ENCODE peak calls at places on chromosomes 3 and 15, in nine cellular contexts. One of them, this sample, is unnamed.

GRCh38 chr15:70055601-70056051 is 42.1 kb downstream of the TLE3 start:
- DNase-seq in H1: no peak
- DNase-seq in stomach: no peak
- DNase-seq in K562: peak
- DNase-seq in sigmoid colon: no peak
- DNase-seq in GM12891: no peak
- DNase-seq in transverse colon: no peak
- DNase-seq in spleen: peak
- DNase-seq in GM12878: no peak
- DNase-seq in this sample: no peak

GRCh38 chr3:141076026-141076797 is 25.1 kb downstream of the SPSB4 start:
- DNase-seq in GM12891: no peak
- DNase-seq in K562: no peak
- DNase-seq in spleen: no peak
- DNase-seq in transverse colon: no peak
- DNase-seq in H1: no peak
- DNase-seq in GM12878: no peak
- DNase-seq in sigmoid colon: peak
- DNase-seq in stomach: peak
- DNase-seq in this sample: no peak

GRCh38 chr3:83033123-83033522 is 1271.7 kb upstream of the GBE1 start:
- DNase-seq in GM12891: no peak
- DNase-seq in sigmoid colon: no peak
- DNase-seq in stomach: no peak
- DNase-seq in H1: no peak
- DNase-seq in K562: no peak
- DNase-seq in transverse colon: no peak
- DNase-seq in spleen: no peak
- DNase-seq in GM12878: no peak
- DNase-seq in this sample: no peak

GRCh38 chr3:27200721-27201434 is 168.3 kb downstream of the NEK10 start:
- DNase-seq in K562: no peak
- DNase-seq in stomach: no peak
- DNase-seq in sigmoid colon: no peak
- DNase-seq in transverse colon: no peak
- DNase-seq in GM12891: no peak
- DNase-seq in H1: no peak
- DNase-seq in GM12878: no peak
- DNase-seq in spleen: no peak
- DNase-seq in this sample: no peak

GRCh38 chr3:136545664-136546266 is 206.4 kb downstream of the STAG1 start:
- DNase-seq in GM12878: no peak
- DNase-seq in GM12891: no peak
- DNase-seq in spleen: no peak
- DNase-seq in K562: peak
- DNase-seq in transverse colon: no peak
- DNase-seq in H1: no peak
- DNase-seq in sigmoid colon: no peak
- DNase-seq in stomach: no peak
- DNase-seq in this sample: no peak

GRCh38 chr3:110504901-110505300 is 566.7 kb upstream of the NECTIN3 start:
- DNase-seq in transverse colon: no peak
- DNase-seq in K562: peak
- DNase-seq in sigmoid colon: no peak
- DNase-seq in GM12878: no peak
- DNase-seq in spleen: no peak
- DNase-seq in H1: no peak
- DNase-seq in stomach: no peak
- DNase-seq in GM12891: no peak
- DNase-seq in this sample: no peak

GRCh38 chr15:35000511-35000910 is 12.4 kb upstream of the ZNF770 start:
- DNase-seq in H1: no peak
- DNase-seq in spleen: no peak
- DNase-seq in GM12891: no peak
- DNase-seq in K562: no peak
- DNase-seq in sigmoid colon: no peak
- DNase-seq in stomach: no peak
- DNase-seq in transverse colon: no peak
- DNase-seq in GM12878: no peak
- DNase-seq in this sample: no peak

GRCh38 chr3:18438586-18438985 is 13.4 kb upstream of the SATB1 start:
- DNase-seq in K562: no peak
- DNase-seq in sigmoid colon: peak
- DNase-seq in spleen: peak
- DNase-seq in transverse colon: no peak
- DNase-seq in GM12891: no peak
- DNase-seq in stomach: no peak
- DNase-seq in GM12878: no peak
- DNase-seq in H1: no peak
- DNase-seq in this sample: no peak

GRCh38 chr3:142574665-142575064 is 3.9 kb downstream of the ATR start:
- DNase-seq in H1: no peak
- DNase-seq in stomach: no peak
- DNase-seq in spleen: no peak
- DNase-seq in GM12891: no peak
- DNase-seq in sigmoid colon: no peak
- DNase-seq in GM12878: no peak
- DNase-seq in transverse colon: no peak
- DNase-seq in K562: peak
- DNase-seq in this sample: no peak

GRCh38 chr15:39748276-39748675 is 34.4 kb downstream of the FSIP1 start:
- DNase-seq in stomach: no peak
- DNase-seq in H1: no peak
- DNase-seq in sigmoid colon: no peak
- DNase-seq in GM12878: no peak
- DNase-seq in GM12891: no peak
- DNase-seq in spleen: no peak
- DNase-seq in transverse colon: no peak
- DNase-seq in K562: no peak
- DNase-seq in this sample: no peak

GRCh38 chr3:124277516-124277890 is 285.6 kb upstream of the ROPN1 start:
- DNase-seq in spleen: no peak
- DNase-seq in K562: no peak
- DNase-seq in GM12891: no peak
- DNase-seq in H1: no peak
- DNase-seq in transverse colon: peak
- DNase-seq in stomach: no peak
- DNase-seq in GM12878: no peak
- DNase-seq in sigmoid colon: no peak
- DNase-seq in this sample: no peak

DNA sequence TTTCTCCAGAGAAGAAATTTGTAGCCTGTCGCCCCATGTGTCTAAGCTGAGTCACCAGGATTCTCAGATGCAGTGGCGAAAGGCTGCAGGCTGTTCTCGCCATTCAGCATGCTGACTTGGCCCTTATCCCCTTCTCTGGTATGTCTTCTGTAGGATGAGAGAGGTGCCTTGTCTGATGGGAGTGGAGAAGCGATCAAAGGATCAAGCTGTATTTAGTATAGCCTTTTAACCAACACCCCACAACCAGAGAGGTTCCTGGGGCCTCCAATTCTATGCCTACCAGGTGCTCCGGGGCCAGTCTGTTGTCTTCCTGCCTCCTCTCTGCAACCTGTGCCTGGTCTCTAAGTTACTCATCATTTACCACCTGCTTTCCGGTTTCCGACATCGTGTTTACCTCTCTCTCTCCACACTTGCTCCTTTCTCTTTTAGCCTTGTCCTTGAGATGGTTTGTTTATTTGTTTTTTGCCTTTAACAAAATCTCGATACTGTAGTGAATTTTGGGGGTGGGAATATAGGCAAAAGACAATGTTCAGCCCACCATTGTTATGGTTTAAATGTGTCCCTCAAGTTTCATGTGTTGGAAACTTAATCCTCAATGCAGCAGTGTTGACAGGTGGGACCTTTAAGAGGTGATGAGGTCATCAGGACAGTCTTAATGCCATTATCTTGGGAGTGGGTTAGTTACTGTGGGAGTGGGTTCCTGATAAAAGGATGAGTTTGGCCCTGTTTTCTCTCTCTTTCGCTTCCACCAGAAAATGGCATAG is 31.4 kb upstream of the MFSD1 start:
- DNase-seq in H1: no peak
- DNase-seq in stomach: no peak
- DNase-seq in sigmoid colon: no peak
- DNase-seq in transverse colon: no peak
- DNase-seq in K562: peak
- DNase-seq in GM12878: no peak
- DNase-seq in GM12891: no peak
- DNase-seq in spleen: no peak
- DNase-seq in this sample: no peak
- TF ChIP-seq POLR2AphosphoS5 in H1: no peak
- TF ChIP-seq POLR2AphosphoS5 in stomach: no peak
- TF ChIP-seq POLR2AphosphoS5 in sigmoid colon: no peak
- TF ChIP-seq POLR2AphosphoS5 in transverse colon: no peak
- TF ChIP-seq POLR2AphosphoS5 in K562: no peak
- TF ChIP-seq POLR2AphosphoS5 in GM12878: no peak
- TF ChIP-seq POLR2AphosphoS5 in GM12891: no peak
- TF ChIP-seq POLR2AphosphoS5 in spleen: no peak
- TF ChIP-seq POLR2AphosphoS5 in this sample: no peak

GRCh38 chr3:9791790-9792404 is 376 bp downstream of the TADA3 start:
- DNase-seq in sigmoid colon: no peak
- DNase-seq in GM12878: no peak
- DNase-seq in transverse colon: no peak
- DNase-seq in H1: no peak
- DNase-seq in K562: no peak
- DNase-seq in spleen: no peak
- DNase-seq in GM12891: no peak
- DNase-seq in stomach: no peak
- DNase-seq in this sample: no peak

GRCh38 chr3:9794400-9794799 is 1.5 kb downstream of the ARPC4 start:
- DNase-seq in transverse colon: no peak
- DNase-seq in spleen: no peak
- DNase-seq in GM12878: no peak
- DNase-seq in stomach: no peak
- DNase-seq in sigmoid colon: no peak
- DNase-seq in K562: no peak
- DNase-seq in H1: no peak
- DNase-seq in GM12891: no peak
- DNase-seq in this sample: no peak

GRCh38 chr3:9793161-9793781 is 389 bp downstream of the ARPC4 start:
- DNase-seq in sigmoid colon: no peak
- DNase-seq in GM12878: no peak
- DNase-seq in K562: peak
- DNase-seq in spleen: no peak
- DNase-seq in GM12891: no peak
- DNase-seq in transverse colon: peak
- DNase-seq in stomach: no peak
- DNase-seq in H1: no peak
- DNase-seq in this sample: no peak

GRCh38 chr3:9791127-9791526 is 1.1 kb downstream of the TADA3 start:
- DNase-seq in GM12891: no peak
- DNase-seq in transverse colon: no peak
- DNase-seq in sigmoid colon: no peak
- DNase-seq in K562: no peak
- DNase-seq in H1: no peak
- DNase-seq in GM12878: no peak
- DNase-seq in spleen: no peak
- DNase-seq in stomach: no peak
- DNase-seq in this sample: no peak

GRCh38 chr3:9792405-9793160 is at the start of the genes ARPC4 and TADA3:
- DNase-seq in GM12891: peak
- DNase-seq in GM12878: peak
- DNase-seq in H1: peak
- DNase-seq in transverse colon: peak
- DNase-seq in sigmoid colon: peak
- DNase-seq in stomach: peak
- DNase-seq in K562: peak
- DNase-seq in spleen: peak
- DNase-seq in this sample: peak
- TF ChIP-seq POLR2A in GM12891: peak
- TF ChIP-seq POLR2A in GM12878: peak
- TF ChIP-seq POLR2A in H1: peak
- TF ChIP-seq POLR2A in transverse colon: peak
- TF ChIP-seq POLR2A in sigmoid colon: peak
- TF ChIP-seq POLR2A in stomach: no peak
- TF ChIP-seq POLR2A in K562: peak
- TF ChIP-seq POLR2A in spleen: no peak
- TF ChIP-seq POLR2A in this sample: peak

DNA sequence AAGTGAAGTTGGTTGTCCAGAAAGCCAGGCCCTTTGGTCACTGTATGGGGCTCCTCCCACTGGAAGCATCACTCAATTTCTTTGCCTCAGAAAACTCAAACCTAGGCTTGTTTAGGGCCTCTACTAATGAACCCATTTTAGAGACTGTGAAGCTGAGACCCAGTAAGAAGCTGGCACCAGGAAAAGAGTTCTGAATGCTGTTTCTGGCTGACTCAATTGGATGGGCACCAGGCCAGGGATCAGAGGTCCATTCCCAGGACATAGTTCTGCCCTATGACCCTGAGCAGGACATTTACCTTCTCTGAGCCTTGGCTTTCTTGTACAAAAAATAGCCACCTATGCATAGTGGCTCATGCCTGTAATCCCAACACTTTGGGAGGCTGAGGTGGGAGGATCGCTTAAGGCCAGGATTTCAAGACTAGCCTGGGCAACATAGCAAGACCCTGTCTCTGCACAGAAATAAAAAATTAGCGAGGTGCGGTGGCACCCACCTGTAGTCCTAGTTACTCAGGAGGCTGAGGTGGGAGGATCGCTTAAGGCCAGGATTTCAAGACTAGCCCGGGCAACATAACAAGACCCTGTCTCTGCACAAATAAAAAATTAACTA is 30.6 kb downstream of the CD276 start:
- DNase-seq in GM12891: no peak
- DNase-seq in stomach: no peak
- DNase-seq in sigmoid colon: no peak
- DNase-seq in H1: no peak
- DNase-seq in K562: no peak
- DNase-seq in GM12878: no peak
- DNase-seq in spleen: no peak
- DNase-seq in transverse colon: no peak
- DNase-seq in this sample: no peak
- TF ChIP-seq POLR2AphosphoS5 in GM12891: no peak
- TF ChIP-seq POLR2AphosphoS5 in stomach: no peak
- TF ChIP-seq POLR2AphosphoS5 in sigmoid colon: no peak
- TF ChIP-seq POLR2AphosphoS5 in H1: no peak
- TF ChIP-seq POLR2AphosphoS5 in K562: no peak
- TF ChIP-seq POLR2AphosphoS5 in GM12878: no peak
- TF ChIP-seq POLR2AphosphoS5 in spleen: no peak
- TF ChIP-seq POLR2AphosphoS5 in transverse colon: no peak
- TF ChIP-seq POLR2AphosphoS5 in this sample: no peak

GRCh38 chr15:31296304-31297220 is 30.1 kb upstream of the KLF13 start:
- DNase-seq in spleen: peak
- DNase-seq in stomach: peak
- DNase-seq in H1: no peak
- DNase-seq in K562: no peak
- DNase-seq in GM12878: no peak
- DNase-seq in sigmoid colon: peak
- DNase-seq in GM12891: no peak
- DNase-seq in transverse colon: peak
- DNase-seq in this sample: no peak
- TF ChIP-seq POLR2A in spleen: no peak
- TF ChIP-seq POLR2A in stomach: no peak
- TF ChIP-seq POLR2A in H1: no peak
- TF ChIP-seq POLR2A in K562: no peak
- TF ChIP-seq POLR2A in GM12878: no peak
- TF ChIP-seq POLR2A in sigmoid colon: no peak
- TF ChIP-seq POLR2A in GM12891: no peak
- TF ChIP-seq POLR2A in transverse colon: no peak
- TF ChIP-seq POLR2A in this sample: no peak

This sample was measured in GM12892.